ENCODE peak calls at places on chromosome 4, in seven cellular contexts. Z, V, E, J, C, H and G are unnamed samples.

GRCh38 chr4:156662921-156663320 is 308.7 kb downstream of the PDGFC start:
- DNase-seq in J (no peak), Z (no peak), E (peak; percentile 44), C (no peak), H (no peak), V (no peak), G (peak; percentile 40)

GRCh38 chr4:185399466-185399865 is 2.8 kb downstream of the ANKRD37 start:
- DNase-seq in C (no peak), Z (no peak), H (no peak), J (no peak), V (no peak), E (no peak), G (no peak)

GRCh38 chr4:107832275-107832807 is 7.6 kb downstream of the SGMS2 start:
- DNase-seq in J (no peak), E (no peak), V (no peak), H (no peak), Z (no peak), C (no peak), G (no peak)

GRCh38 chr4:3793545-3793944 is 27.4 kb downstream of the ADRA2C start:
- DNase-seq in J (no peak), Z (no peak), E (no peak), C (no peak), V (no peak), H (no peak), G (no peak)

GRCh38 chr4:10035130-10035529 is 13.8 kb upstream of the SLC2A9 start:
- DNase-seq in C (no peak), Z (no peak), J (no peak), E (no peak), V (no peak), H (no peak), G (no peak)

GRCh38 chr4:158282252-158282651 is 72.0 kb downstream of the TMEM144 start:
- DNase-seq in H (no peak), C (peak; percentile 40), J (peak; percentile 42), V (no peak), Z (no peak), E (no peak), G (peak; percentile 36)

GRCh38 chr4:158775091-158775651 is 6.3 kb downstream of the FNIP2 start:
- DNase-seq in E (peak; percentile 85), C (peak; percentile 68), V (no peak), J (peak; percentile 40), Z (no peak), H (no peak), G (peak; percentile 72)

GRCh38 chr4:8303485-8304281 is 34.1 kb downstream of the HTRA3 start:
- DNase-seq in Z (peak; percentile 79), H (peak; percentile 49), V (peak; percentile 48), J (peak; percentile 90), C (peak; percentile 95), E (peak; percentile 74), G (peak; percentile 91)

GRCh38 chr4:17708992-17709759 is 72.2 kb downstream of the FAM184B start:
- DNase-seq in J (no peak), Z (no peak), E (no peak), C (no peak), H (no peak), V (no peak), G (no peak)

GRCh38 chr4:39044947-39045734 is 12.9 kb upstream of the TMEM156 start:
- DNase-seq in Z (no peak), V (no peak), C (no peak), H (no peak), E (no peak), J (no peak), G (peak; percentile 23)

GRCh38 chr4:3316146-3316545 is 23.3 kb downstream of the RGS12 start:
- DNase-seq in E (no peak), H (no peak), V (no peak), Z (no peak), C (no peak), J (no peak), G (no peak)

GRCh38 chr4:111919666-111920065 is 225.6 kb upstream of the FAM241A start:
- DNase-seq in H (no peak), C (no peak), J (no peak), E (no peak), Z (no peak), V (no peak), G (no peak)

GRCh38 chr4:168076989-168077725 is 15.2 kb upstream of the ANXA10 start:
- DNase-seq in Z (peak; percentile 39), V (peak; percentile 12), H (peak; percentile 44), E (peak; percentile 53), C (peak; percentile 71), J (peak; percentile 85), G (peak; percentile 56)

GRCh38 chr4:152850377-152850776 is 70.6 kb downstream of the ARFIP1 start:
- DNase-seq in E (peak; percentile 53), Z (no peak), C (peak; percentile 54), V (peak; percentile 95), H (peak; percentile 7), J (peak; percentile 41), G (peak; percentile 48)

GRCh38 chr4:67699603-67700002 is 1.4 kb downstream of the UBA6 start:
- DNase-seq in C (no peak), V (no peak), H (no peak), E (no peak), J (no peak), Z (no peak), G (no peak)
- H3K4me3 ChIP-seq in C (peak overlapping the region; percentile 86), V (peak overlapping the region; percentile 98), H (peak overlapping the region; percentile 88), E (peak overlapping the region; percentile 84), J (peak overlapping the region; percentile 86), Z (peak overlapping the region; percentile 61), G (peak overlapping the region; percentile 82)

DNA sequence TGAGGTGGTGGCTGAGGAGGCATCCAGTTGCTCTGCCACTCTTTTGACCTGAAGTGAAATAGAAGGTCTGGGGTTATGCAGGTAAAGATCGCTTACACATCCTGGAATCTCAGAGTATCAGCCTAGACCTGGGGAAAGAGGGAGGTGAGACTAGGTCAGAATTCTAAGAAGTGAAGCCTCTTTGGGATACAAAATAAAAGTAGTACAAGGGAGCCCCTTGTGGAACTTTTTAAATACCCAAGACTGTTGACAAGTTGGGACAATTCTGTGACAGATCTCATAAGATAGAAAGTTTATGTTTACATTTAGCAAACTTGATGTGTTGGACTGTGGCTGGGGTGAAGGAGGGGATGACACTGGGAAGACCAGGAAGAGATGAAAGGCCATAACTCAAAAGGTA is 263.2 kb downstream of the SPRY1 start:
- DNase-seq in J (peak; percentile 54), E (no peak), H (peak; percentile 39), Z (no peak), V (no peak), C (no peak), G (no peak)
- TF ChIP-seq CTCF in J (peak; percentile 61), E (peak; percentile 21), H (peak; percentile 53), Z (peak; percentile 37), V (peak; percentile 59), C (peak; percentile 41), G (peak; percentile 37)

DNA sequence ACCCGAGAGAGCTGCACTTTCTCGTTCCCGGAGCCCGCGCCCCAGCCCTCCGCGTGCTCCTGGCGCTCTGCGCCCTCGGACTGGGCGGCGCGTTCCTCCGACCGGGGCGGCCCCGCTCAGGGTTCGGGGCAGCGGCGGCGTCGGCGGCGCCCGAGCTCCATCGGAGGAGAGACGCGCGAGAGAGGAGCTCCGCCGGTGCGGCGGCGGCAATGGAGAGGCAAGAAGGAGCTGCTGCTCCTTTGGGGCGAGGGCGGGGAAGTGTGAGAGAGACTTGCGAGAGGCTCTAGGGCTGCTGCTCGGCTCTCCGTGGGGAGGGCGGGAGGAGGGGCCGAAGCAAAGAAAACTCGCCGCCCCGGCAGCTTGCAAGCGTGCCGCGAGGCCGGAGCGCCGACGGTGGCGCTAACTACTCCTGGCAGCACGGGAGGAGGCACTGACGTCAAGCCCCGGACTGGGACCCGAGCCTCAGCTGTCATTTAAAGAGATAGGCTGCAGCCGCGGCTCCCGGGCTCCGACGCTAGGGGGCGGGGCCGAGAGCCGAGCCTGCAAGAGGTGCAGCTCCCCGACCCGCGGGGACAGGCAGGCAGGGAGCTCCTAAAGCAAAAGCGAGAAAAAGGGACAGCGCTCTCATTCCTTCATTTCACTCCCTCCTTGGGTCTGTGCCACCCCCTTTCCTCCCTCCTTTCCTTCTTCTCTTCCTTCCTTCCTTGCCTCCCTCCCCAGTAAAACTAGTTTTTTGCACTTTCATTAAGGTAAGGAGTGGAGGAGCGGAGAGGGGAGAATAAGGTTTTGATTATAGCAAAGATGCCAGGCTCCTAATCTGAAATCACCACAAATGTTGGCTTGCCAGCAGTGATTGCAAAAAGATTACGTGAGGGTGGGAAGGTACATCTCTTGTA is at the start of gene KCTD8:
- DNase-seq in J (peak; percentile 87), Z (peak; percentile 4), C (peak; percentile 39), E (peak; percentile 92), H (peak; percentile 71), V (no peak), G (peak; percentile 35)
- H3K4me3 ChIP-seq in J (peak within 1 kb of the TSS; percentile 83), Z (peak within 1 kb of the TSS; percentile 40), C (peak within 1 kb of the TSS; percentile 31), E (peak within 1 kb of the TSS; percentile 43), H (no peak within 1 kb of the TSS), V (peak within 1 kb of the TSS; percentile 55), G (peak within 1 kb of the TSS; percentile 49)

GRCh38 chr4:130559268-130559667 is 1463.3 kb downstream of the C4orf33 start:
- DNase-seq in V (no peak), J (no peak), E (no peak), Z (no peak), H (no peak), C (no peak), G (no peak)

GRCh38 chr4:130563891-130564418 is 1468.0 kb downstream of the C4orf33 start:
- DNase-seq in V (no peak), Z (no peak), C (no peak), H (no peak), E (no peak), J (no peak), G (no peak)

GRCh38 chr4:130568746-130569145 is 1472.8 kb downstream of the C4orf33 start:
- DNase-seq in V (no peak), J (no peak), H (no peak), E (no peak), C (no peak), Z (no peak), G (no peak)

GRCh38 chr4:130563185-130563890 is 1467.4 kb downstream of the C4orf33 start:
- DNase-seq in C (peak; percentile 72), Z (no peak), H (peak; percentile 8), V (peak; percentile 30), J (peak; percentile 49), E (peak; percentile 66), G (peak; percentile 13)
- TF ChIP-seq CTCF in C (peak; percentile 67), Z (no peak), H (peak; percentile 64), V (peak; percentile 71), J (peak; percentile 56), E (peak; percentile 76), G (peak; percentile 31)

DNA sequence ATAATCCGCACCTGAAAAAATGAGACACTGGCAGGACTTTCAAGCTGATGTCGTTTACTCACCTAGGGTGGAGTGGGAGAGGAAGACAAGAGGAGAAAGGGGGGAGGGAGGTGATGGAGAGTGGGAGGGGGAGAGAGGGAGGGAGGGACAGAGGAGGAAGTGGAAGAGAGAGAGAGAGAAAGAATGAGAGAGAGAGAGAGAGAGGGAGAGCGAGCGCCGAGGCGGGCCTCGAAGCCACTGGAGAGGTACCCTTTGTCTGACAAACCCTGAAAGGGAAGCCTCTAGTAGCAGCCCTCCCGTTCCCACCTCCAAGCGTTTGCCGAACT is 294 bp upstream of the ADGRL3 start:
- DNase-seq in C (no peak), H (no peak), E (no peak), V (no peak), J (no peak), Z (no peak), G (no peak)
- H3K4me3 ChIP-seq in C (peak overlapping the region; percentile 62), H (no peak overlapping the region), E (no peak overlapping the region), V (peak overlapping the region; percentile 5), J (no peak overlapping the region), Z (no peak overlapping the region), G (no peak overlapping the region)